ENCODE peak calls at places on chromosomes 5 and 9, in five cellular contexts. C, M, S, V and I are unnamed samples.

GRCh38 chr5:2530609-2531008 is 220.9 kb downstream of the IRX2 start:
- DNase-seq in M (no peak), S (no peak), C (no peak), V (no peak), I (no peak)

GRCh38 chr5:17805426-17805825 is 171.2 kb downstream of the TAF11L14 start:
- DNase-seq in V (no peak), C (no peak), S (no peak), M (no peak), I (no peak)

GRCh38 chr5:39475055-39475454 is 50.3 kb upstream of the DAB2 start:
- DNase-seq in C (no peak), V (no peak), M (no peak), S (no peak), I (no peak)

GRCh38 chr9:132042324-132042723 is 37.3 kb downstream of the MED27 start:
- DNase-seq in C (peak; percentile 98), V (no peak), M (no peak), S (no peak), I (no peak)

GRCh38 chr5:14433202-14433601 is 148.4 kb upstream of the OTULINL start:
- DNase-seq in M (no peak), S (no peak), V (no peak), C (no peak), I (no peak)

GRCh38 chr5:3801967-3802366 is 206.3 kb downstream of the IRX1 start:
- DNase-seq in C (no peak), V (no peak), S (peak; percentile 33), M (no peak), I (no peak)

GRCh38 chr5:158797498-158797845 is 302.2 kb downstream of the EBF1 start:
- DNase-seq in V (no peak), C (no peak), M (no peak), S (no peak), I (no peak)

GRCh38 chr5:41347569-41347968 is 134.2 kb upstream of the C6 start:
- DNase-seq in V (no peak), S (no peak), C (no peak), M (no peak), I (no peak)

GRCh38 chr5:80098951-80099350 is 63.8 kb downstream of the THBS4 start:
- DNase-seq in M (no peak), V (no peak), C (no peak), S (no peak), I (no peak)

GRCh38 chr5:68331202-68332108 is 115.9 kb downstream of the PIK3R1 start:
- DNase-seq in V (no peak), C (peak; percentile 73), M (no peak), S (peak; percentile 25), I (no peak)

GRCh38 chr9:127283917-127284316 is 19.3 kb downstream of the GARNL3 start:
- DNase-seq in S (peak; percentile 24), C (peak; percentile 16), V (no peak), M (no peak), I (no peak)

GRCh38 chr9:130084337-130084736 is 30.6 kb downstream of the GPR107 start:
- DNase-seq in M (no peak), C (no peak), S (no peak), V (no peak), I (no peak)

GRCh38 chr9:24044576-24044975 is 218.5 kb upstream of the ELAVL2 start:
- DNase-seq in C (no peak), M (no peak), S (no peak), V (no peak), I (no peak)

GRCh38 chr9:111482656-111483418 is 1.3 kb downstream of the ECPAS start:
- DNase-seq in M (peak; percentile 74), C (peak; percentile 51), S (peak; percentile 78), V (peak; percentile 74), I (peak; percentile 81)

GRCh38 chr9:73689091-73689870 is 537.6 kb downstream of the ANXA1 start:
- DNase-seq in M (no peak), S (no peak), V (no peak), C (no peak), I (no peak)

GRCh38 chr5:95044096-95044495 is 240.8 kb downstream of the MCTP1 start:
- DNase-seq in M (no peak), C (no peak), S (no peak), V (no peak), I (no peak)

GRCh38 chr9:137878146-137878941 is 762 bp downstream of the CACNA1B start:
- DNase-seq in V (no peak), M (peak; percentile 43), S (no peak), C (no peak), I (peak; percentile 46)

GRCh38 chr5:15598294-15598902 is 98.4 kb downstream of the FBXL7 start:
- DNase-seq in C (no peak), V (no peak), S (peak; percentile 57), M (no peak), I (no peak)

GRCh38 chr5:29796018-29796417 is 1397.5 kb upstream of the CDH6 start:
- DNase-seq in C (no peak), M (no peak), V (no peak), S (no peak), I (no peak)

GRCh38 chr9:35516481-35516880 is 26.6 kb downstream of the RUSC2 start:
- DNase-seq in S (no peak), M (no peak), V (no peak), C (peak; percentile 87), I (no peak)

GRCh38 chr5:144361406-144361805 is 190.7 kb downstream of the KCTD16 start:
- DNase-seq in S (no peak), C (no peak), V (no peak), M (no peak), I (no peak)

GRCh38 chr9:110142868-110143866 is 64.8 kb downstream of the C9orf152 start:
- DNase-seq in M (no peak), S (peak; percentile 90), V (no peak), C (no peak), I (peak; percentile 33)

GRCh38 chr9:136049451-136050265 is 45.4 kb downstream of the NACC2 start:
- DNase-seq in V (no peak), C (no peak), M (no peak), S (no peak), I (no peak)

GRCh38 chr9:17121264-17121663 is 13.6 kb upstream of the CNTLN start:
- DNase-seq in V (no peak), S (no peak), C (no peak), M (no peak), I (no peak)

GRCh38 chr9:19998153-19998552 is 209.3 kb upstream of the SLC24A2 start:
- DNase-seq in V (no peak), S (peak; percentile 4), C (peak; percentile 13), M (no peak), I (no peak)

GRCh38 chr9:95724253-95724991 is 151.1 kb upstream of the ERCC6L2 start:
- DNase-seq in V (peak; percentile 85), M (peak; percentile 42), S (peak; percentile 22), C (no peak), I (peak; percentile 62)

GRCh38 chr9:131347376-131348020 is 46.4 kb upstream of the PRRC2B start:
- DNase-seq in M (no peak), C (no peak), V (no peak), S (no peak), I (no peak)

GRCh38 chr9:136525841-136526499 is 19.9 kb downstream of the NOTCH1 start:
- DNase-seq in C (no peak), M (no peak), S (no peak), V (no peak), I (no peak)

GRCh38 chr5:135386886-135387628 is 12.0 kb downstream of the MACROH2A1 start:
- DNase-seq in M (no peak), S (no peak), C (peak; percentile 90), V (no peak), I (no peak)

GRCh38 chr9:1869843-1870242 is 145.3 kb upstream of the SMARCA2 start:
- DNase-seq in C (no peak), S (peak; percentile 73), M (no peak), V (no peak), I (no peak)

GRCh38 chr9:97632406-97632991 is 669 bp downstream of the TSTD2 start:
- DNase-seq in V (no peak), C (peak; percentile 80), M (no peak), S (peak; percentile 78), I (no peak)

GRCh38 chr9:122498883-122499288 is 11.7 kb upstream of the OR1J2 start:
- DNase-seq in M (no peak), S (peak; percentile 62), V (no peak), C (peak; percentile 8), I (peak; percentile 17)

GRCh38 chr9:128764361-128764760 is 7.4 kb downstream of the ZER1 start:
- DNase-seq in V (no peak), S (peak; percentile 30), C (no peak), M (no peak), I (no peak)

GRCh38 chr9:5626727-5627634 is 1.9 kb upstream of the RIC1 start:
- DNase-seq in M (no peak), C (peak; percentile 61), S (peak; percentile 98), V (peak; percentile 52), I (peak; percentile 44)

GRCh38 chr9:93156475-93157008 is 22.5 kb upstream of the NINJ1 start:
- DNase-seq in S (no peak), C (no peak), M (peak; percentile 43), V (no peak), I (no peak)

GRCh38 chr5:167767775-167768174 is 523.7 kb upstream of the WWC1 start:
- DNase-seq in S (no peak), V (no peak), C (no peak), M (no peak), I (no peak)

GRCh38 chr9:131727184-131727785 is 12.6 kb downstream of the RAPGEF1 start:
- DNase-seq in C (peak; percentile 71), M (no peak), S (no peak), V (no peak), I (no peak)

GRCh38 chr9:92715488-92716231 is 45.7 kb upstream of the IPPK start:
- DNase-seq in S (no peak), C (peak; percentile 19), V (no peak), M (no peak), I (no peak)

GRCh38 chr5:33997331-33997983 is 10.4 kb downstream of the AMACR start:
- DNase-seq in C (peak; percentile 72), M (no peak), S (peak; percentile 64), V (no peak), I (peak; percentile 17)

GRCh38 chr9:18480649-18481048 is 6.7 kb downstream of the ADAMTSL1 start:
- DNase-seq in M (no peak), S (no peak), V (no peak), C (peak; percentile 94), I (no peak)